ENCODE peak calls at places on chromosomes 1 and 21, in five cellular contexts. One of them, this sample, is unnamed.

GRCh38 chr1:30807318-30808066 is 49.9 kb upstream of the LAPTM5 start:
- DNase-seq in AG10803: peak
- DNase-seq in Caco-2: no peak
- DNase-seq in H54: no peak
- DNase-seq in NCI-H460: no peak
- DNase-seq in this sample: no peak

GRCh38 chr1:15702722-15703550 is 18.8 kb downstream of the PLEKHM2 start:
- DNase-seq in AG10803: peak
- DNase-seq in Caco-2: peak
- DNase-seq in H54: peak
- DNase-seq in NCI-H460: no peak
- DNase-seq in this sample: no peak

GRCh38 chr1:221723918-221724263 is 18.0 kb downstream of the DUSP10 start:
- DNase-seq in AG10803: no peak
- DNase-seq in Caco-2: no peak
- DNase-seq in H54: no peak
- DNase-seq in NCI-H460: no peak
- DNase-seq in this sample: no peak

GRCh38 chr1:227372662-227373061 is 54.4 kb upstream of the CDC42BPA start:
- DNase-seq in AG10803: no peak
- DNase-seq in Caco-2: no peak
- DNase-seq in H54: no peak
- DNase-seq in NCI-H460: peak
- DNase-seq in this sample: no peak

GRCh38 chr1:237467320-237467719 is 423.4 kb downstream of the ZP4 start:
- DNase-seq in AG10803: no peak
- DNase-seq in Caco-2: no peak
- DNase-seq in H54: no peak
- DNase-seq in NCI-H460: no peak
- DNase-seq in this sample: no peak

GRCh38 chr1:206049293-206049692 is 3.7 kb upstream of the RHEX start:
- DNase-seq in AG10803: no peak
- DNase-seq in Caco-2: no peak
- DNase-seq in H54: no peak
- DNase-seq in NCI-H460: no peak
- DNase-seq in this sample: no peak

GRCh38 chr21:40714516-40714915 is 132.4 kb downstream of the DSCAM start:
- DNase-seq in AG10803: no peak
- DNase-seq in Caco-2: no peak
- DNase-seq in H54: no peak
- DNase-seq in NCI-H460: no peak
- DNase-seq in this sample: no peak

GRCh38 chr1:38577937-38578443 is 281.6 kb downstream of the RRAGC start:
- DNase-seq in AG10803: no peak
- DNase-seq in Caco-2: no peak
- DNase-seq in H54: no peak
- DNase-seq in NCI-H460: no peak
- DNase-seq in this sample: no peak

GRCh38 chr1:160362168-160362941 is 4.5 kb upstream of the NHLH1 start:
- DNase-seq in AG10803: peak
- DNase-seq in Caco-2: no peak
- DNase-seq in H54: no peak
- DNase-seq in NCI-H460: peak
- DNase-seq in this sample: no peak

This sample was measured in CD4-positive, alpha-beta T cell.